ENCODE peak calls at places on chromosomes 13 and 19, in nine cellular contexts. L, V, F, D, Z, H, W, K and J are unnamed samples.

GRCh38 chr19:2740314-2740656 is 468 bp upstream of the SLC39A3 start:
- DNase-seq in H (no peak), L (no peak), V (no peak), Z (no peak), F (no peak), K (no peak), W (no peak), D (no peak), J (no peak)

GRCh38 chr13:28805193-28805819 is 14.8 kb upstream of the MTUS2 start:
- DNase-seq in F (peak), L (peak), Z (no peak), K (no peak), D (peak), H (peak), V (no peak), W (no peak), J (no peak)

GRCh38 chr19:17522988-17523872 is 11.8 kb downstream of the PGLS start:
- DNase-seq in V (peak), F (no peak), H (no peak), W (no peak), Z (no peak), D (peak), L (no peak), K (no peak), J (no peak)

GRCh38 chr19:456547-457110 is 4.2 kb downstream of the SHC2 start:
- DNase-seq in D (no peak), L (no peak), W (no peak), F (no peak), K (no peak), V (no peak), H (no peak), Z (no peak), J (no peak)

GRCh38 chr19:9126900-9127405 is at the start of gene OR7G3:
- DNase-seq in Z (no peak), K (no peak), H (no peak), L (no peak), W (no peak), V (no peak), F (no peak), D (no peak), J (no peak)

GRCh38 chr13:41694902-41695301 is 237.6 kb downstream of the RGCC start:
- DNase-seq in L (peak), D (peak), W (no peak), Z (peak), F (peak), K (peak), V (no peak), H (no peak), J (peak)

GRCh38 chr13:43880451-43880850 is 747 bp downstream of the LACC1 start:
- DNase-seq in L (no peak), H (no peak), F (no peak), W (no peak), V (no peak), D (no peak), Z (no peak), K (no peak), J (no peak)

GRCh38 chr13:100106705-100107104 is 17.8 kb downstream of the PCCA start:
- DNase-seq in D (no peak), K (no peak), W (no peak), Z (no peak), F (no peak), H (no peak), L (no peak), V (no peak), J (no peak)

GRCh38 chr13:86946734-86947133 is 724.4 kb upstream of the SLITRK5 start:
- DNase-seq in H (no peak), D (no peak), L (no peak), K (no peak), W (no peak), F (no peak), Z (no peak), V (no peak), J (no peak)

GRCh38 chr19:32407004-32407992 is 1.7 kb downstream of the DPY19L3 start:
- DNase-seq in D (no peak), V (no peak), L (no peak), Z (peak), F (peak), H (no peak), K (peak), W (no peak), J (no peak)

GRCh38 chr13:51585234-51585672 is 991 bp downstream of the WDFY2 start:
- DNase-seq in Z (peak), L (peak), V (peak), K (peak), F (peak), D (no peak), H (no peak), W (no peak), J (no peak)

GRCh38 chr19:3186377-3186688 is 603 bp downstream of the NCLN start:
- DNase-seq in V (no peak), H (no peak), F (peak), L (peak), K (no peak), D (no peak), W (no peak), Z (no peak), J (no peak)

GRCh38 chr13:41513600-41513999 is 56.2 kb downstream of the RGCC start:
- DNase-seq in D (no peak), K (no peak), L (no peak), W (no peak), V (no peak), F (no peak), H (no peak), Z (no peak), J (no peak)

GRCh38 chr13:100608906-100609305 is 20.3 kb upstream of the GGACT start:
- DNase-seq in K (peak), D (no peak), W (no peak), H (no peak), V (peak), F (no peak), Z (peak), L (no peak), J (no peak)

GRCh38 chr19:42176649-42176989 is 40.9 kb downstream of the DEDD2 start:
- DNase-seq in H (no peak), K (no peak), D (no peak), L (peak), Z (no peak), W (peak), V (no peak), F (no peak), J (no peak)

GRCh38 chr19:42173695-42174094 is 41.4 kb upstream of the POU2F2 start:
- DNase-seq in W (no peak), Z (no peak), K (no peak), V (no peak), H (no peak), D (no peak), L (no peak), F (no peak), J (no peak)

GRCh38 chr19:42175952-42176648 is 41.4 kb downstream of the DEDD2 start:
- DNase-seq in F (peak), K (no peak), W (no peak), D (no peak), L (no peak), V (no peak), Z (peak), H (peak), J (no peak)

GRCh38 chr19:42174188-42174587 is 41.9 kb upstream of the POU2F2 start:
- DNase-seq in K (no peak), H (no peak), D (no peak), L (no peak), V (no peak), F (no peak), Z (no peak), W (no peak), J (no peak)

DNA sequence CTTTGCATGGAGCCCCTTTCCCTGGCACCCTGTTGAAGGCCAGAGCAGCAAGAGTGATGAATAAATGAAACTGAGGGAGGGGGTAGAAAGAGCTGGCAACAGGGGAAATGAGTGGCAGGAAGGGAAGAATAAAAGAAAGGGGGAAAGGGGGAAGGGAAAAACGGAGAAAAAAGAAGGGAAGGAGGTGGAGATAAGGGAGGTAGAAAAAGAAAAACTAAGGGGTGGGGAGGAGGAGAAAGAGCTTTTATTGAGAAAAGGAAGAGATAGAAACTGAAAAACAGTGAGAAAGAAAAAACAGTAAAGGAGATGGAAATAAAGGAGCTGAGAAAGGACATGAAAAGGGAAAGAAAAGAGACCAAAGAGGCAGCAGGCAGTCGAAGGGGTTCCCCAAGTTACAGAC is 42.1 kb downstream of the DEDD2 start:
- DNase-seq in Z (no peak), H (no peak), F (no peak), L (no peak), V (no peak), K (no peak), D (no peak), W (no peak), J (no peak)
- TF ChIP-seq CTCF in Z (no peak), H (no peak), F (no peak), L (no peak), V (no peak), K (no peak), D (no peak), W (no peak), J (no peak)

GRCh38 chr19:11587302-11587972 is 9.8 kb upstream of the ZNF627 start:
- DNase-seq in F (peak), Z (peak), H (peak), K (peak), V (no peak), L (peak), W (peak), D (peak), J (no peak)

GRCh38 chr19:11594084-11594483 is 3.2 kb upstream of the ZNF627 start:
- DNase-seq in H (no peak), K (no peak), W (no peak), D (no peak), Z (no peak), L (no peak), V (no peak), F (no peak), J (no peak)

GRCh38 chr19:11587973-11588631 is 9.2 kb upstream of the ZNF627 start:
- DNase-seq in L (no peak), D (no peak), W (no peak), Z (no peak), F (no peak), V (no peak), H (no peak), K (no peak), J (no peak)
- TF ChIP-seq CTCF in L (no peak), D (no peak), W (no peak), Z (no peak), F (no peak), V (no peak), H (no peak), K (no peak), J (no peak)

DNA sequence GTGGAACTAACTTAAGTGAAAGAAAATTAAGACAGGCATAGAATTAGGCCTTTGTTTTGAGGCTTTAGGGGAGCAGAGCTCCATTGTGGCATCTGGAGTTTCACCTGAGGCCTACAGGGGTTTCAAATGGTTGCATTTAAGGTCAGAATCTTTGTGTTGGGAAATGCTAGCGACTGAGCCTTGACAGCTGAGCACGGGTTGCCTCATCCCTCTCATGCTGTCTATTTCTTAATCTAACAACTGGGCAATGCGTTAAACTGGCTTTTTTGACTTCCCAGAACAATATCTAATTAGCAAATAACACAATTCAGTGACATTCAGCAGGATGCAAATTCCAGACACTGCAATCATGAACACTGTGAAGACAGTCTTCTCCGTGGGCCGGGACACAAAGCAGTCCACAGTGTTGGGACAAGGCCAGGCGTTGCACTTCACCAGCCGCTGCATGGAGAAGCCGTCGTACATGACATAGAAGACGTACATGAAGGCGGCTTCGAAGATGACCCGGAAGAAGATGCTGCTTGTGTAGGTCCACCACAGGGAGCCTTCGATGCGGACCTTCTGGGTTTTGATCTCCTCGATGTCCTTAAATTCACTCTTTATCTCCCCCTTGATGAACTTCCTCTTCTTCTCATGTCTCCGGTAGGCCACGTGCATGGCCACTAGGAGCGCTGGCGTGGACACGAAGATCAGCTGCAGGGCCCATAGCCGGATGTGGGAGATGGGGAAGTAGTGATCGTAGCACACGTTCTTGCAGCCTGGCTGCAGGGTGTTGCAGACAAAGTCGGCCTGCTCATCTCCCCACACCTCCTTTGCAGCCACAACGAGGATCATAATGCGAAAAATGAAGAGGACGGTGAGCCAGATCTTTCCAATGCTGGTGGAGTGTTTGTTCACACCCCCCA is 3.8 kb downstream of the GJB2 start:
- DNase-seq in V (peak), K (no peak), W (no peak), F (no peak), H (peak), Z (no peak), D (no peak), L (no peak), J (no peak)
- TF ChIP-seq CTCF in V (peak), K (peak), W (no peak), F (no peak), H (peak), Z (peak), D (no peak), L (no peak), J (peak)

GRCh38 chr19:55096061-55096701 is 20.5 kb downstream of the EPS8L1 start:
- DNase-seq in Z (no peak), H (peak), D (no peak), F (no peak), L (no peak), W (no peak), K (no peak), V (no peak), J (no peak)
- TF ChIP-seq CTCF in Z (no peak), H (no peak), D (no peak), F (no peak), L (no peak), W (no peak), K (no peak), V (no peak), J (no peak)